ENCODE peak calls at places on chromosome 2, in eight cellular contexts. P, C, N, D, Y, Q, T and U are unnamed samples. For H3K9me2 and H3K9me3, the result is how much of the 10 kb centered on the place peaks cover.

GRCh38 chr2:17719562-17720371 is 33.8 kb downstream of the SMC6 start:
- DNase-seq in T (peak), C (peak), D (peak), Y (peak), N (no peak), Q (peak), P (peak), U (peak)

GRCh38 chr2:206361407-206362045 is 81.8 kb upstream of the ADAM23 start:
- DNase-seq in Q (no peak), Y (no peak), T (peak), C (peak), D (no peak), P (no peak), N (no peak), U (no peak)

GRCh38 chr2:226478121-226478809 is 321.4 kb downstream of the IRS1 start:
- DNase-seq in D (no peak), P (peak), N (peak), Y (no peak), C (peak), Q (no peak), T (peak), U (peak)

GRCh38 chr2:10457846-10458563 is 9.9 kb upstream of the ODC1 start:
- DNase-seq in T (peak), C (peak), Y (no peak), N (no peak), P (no peak), Q (no peak), D (no peak), U (no peak)

GRCh38 chr2:29462293-29462692 is 347.1 kb downstream of the CLIP4 start:
- DNase-seq in Y (no peak), D (no peak), N (no peak), C (peak), P (no peak), T (peak), Q (no peak), U (no peak)

GRCh38 chr2:15553951-15554350 is 7.2 kb downstream of the NBAS start:
- DNase-seq in P (no peak), T (no peak), C (no peak), N (no peak), Y (no peak), D (no peak), Q (no peak), U (no peak)

GRCh38 chr2:163775304-163775703 is 39.5 kb upstream of the FIGN start:
- DNase-seq in D (no peak), N (no peak), T (peak), Y (no peak), C (peak), Q (no peak), P (no peak), U (no peak)

GRCh38 chr2:220590476-220590875 is 963.0 kb downstream of the SLC4A3 start:
- DNase-seq in Q (no peak), N (peak), P (no peak), D (no peak), C (no peak), T (no peak), Y (no peak), U (no peak)

GRCh38 chr2:15472133-15472532 is 89.0 kb downstream of the NBAS start:
- DNase-seq in P (no peak), D (no peak), Y (no peak), Q (no peak), N (peak), T (peak), C (no peak), U (peak)

GRCh38 chr2:181038796-181039195 is 58.4 kb downstream of the UBE2E3 start:
- DNase-seq in Q (no peak), T (no peak), C (peak), P (no peak), D (no peak), N (no peak), Y (no peak), U (no peak)

GRCh38 chr2:109127556-109127955 is 1.4 kb upstream of the SH3RF3 start:
- DNase-seq in P (no peak), D (no peak), Q (no peak), Y (no peak), T (no peak), N (no peak), C (no peak), U (no peak)

GRCh38 chr2:26542194-26542455 is 64.2 kb upstream of the OTOF start:
- DNase-seq in D (no peak), C (no peak), Y (no peak), T (no peak), P (no peak), N (peak), Q (no peak), U (no peak)

GRCh38 chr2:68926782-68927181 is 25.9 kb downstream of the GKN2 start:
- DNase-seq in P (no peak), Q (no peak), Y (no peak), T (no peak), D (no peak), C (no peak), N (no peak), U (no peak)

GRCh38 chr2:126809357-126809756 is 89.3 kb upstream of the TEX51 start:
- DNase-seq in C (no peak), T (no peak), P (no peak), N (peak), Y (no peak), D (no peak), Q (no peak), U (no peak)

GRCh38 chr2:16006537-16007166 is 66.3 kb downstream of the MYCN start:
- DNase-seq in Y (no peak), C (no peak), Q (no peak), N (no peak), P (no peak), D (no peak), T (no peak), U (no peak)

GRCh38 chr2:14257801-14258507 is 374.6 kb upstream of the LRATD1 start:
- DNase-seq in Q (no peak), N (no peak), Y (no peak), C (no peak), T (no peak), P (no peak), D (no peak), U (no peak)

GRCh38 chr2:86414996-86415395 is 26.2 kb upstream of the KDM3A start:
- DNase-seq in Q (no peak), Y (no peak), N (no peak), D (no peak), P (no peak), T (no peak), C (no peak), U (no peak)

GRCh38 chr2:99836670-99837069 is 305.7 kb downstream of the AFF3 start:
- DNase-seq in C (peak), N (no peak), D (no peak), P (no peak), Y (no peak), T (no peak), Q (peak), U (no peak)

GRCh38 chr2:191003405-191004309 is 10.3 kb downstream of the STAT1 start:
- DNase-seq in Q (no peak), D (no peak), P (no peak), N (no peak), Y (no peak), T (no peak), C (no peak), U (no peak)

GRCh38 chr2:3253913-3254437 is 123.6 kb downstream of the EIPR1 start:
- DNase-seq in Q (no peak), T (no peak), N (no peak), Y (no peak), C (no peak), P (no peak), D (no peak), U (no peak)

GRCh38 chr2:65465857-65466256 is 33.5 kb upstream of the SPRED2 start:
- DNase-seq in P (no peak), T (no peak), N (no peak), D (no peak), Q (no peak), C (no peak), Y (no peak), U (no peak)

GRCh38 chr2:8247905-8248622 is 433.8 kb upstream of the ID2 start:
- DNase-seq in D (no peak), Q (no peak), T (no peak), N (no peak), C (peak), Y (peak), P (no peak), U (no peak)

GRCh38 chr2:27855476-27855875 is 34.7 kb downstream of the RBKS start:
- DNase-seq in D (no peak), Q (no peak), T (peak), Y (no peak), N (peak), P (no peak), C (peak), U (no peak)

GRCh38 chr2:138503087-138503442 is 1.5 kb downstream of the SPOPL start:
- DNase-seq in C (peak), Q (no peak), N (no peak), D (peak), T (peak), P (no peak), Y (peak), U (no peak)

GRCh38 chr2:176493221-176493825 is 224.1 kb downstream of the MTX2 start:
- DNase-seq in P (no peak), C (no peak), Y (peak), D (no peak), Q (no peak), N (no peak), T (no peak), U (no peak)

GRCh38 chr2:99974966-99975365 is 167.4 kb downstream of the AFF3 start:
- DNase-seq in Q (no peak), D (no peak), C (peak), P (no peak), N (no peak), Y (no peak), T (peak), U (no peak)

GRCh38 chr2:106269591-106270291 is 75.6 kb upstream of the UXS1 start:
- DNase-seq in P (no peak), C (peak), N (no peak), Q (peak), Y (no peak), T (peak), D (no peak), U (no peak)

GRCh38 chr2:150549381-150549780 is 61.9 kb upstream of the RND3 start:
- DNase-seq in Q (no peak), P (no peak), Y (no peak), T (peak), N (no peak), C (no peak), D (no peak), U (no peak)

GRCh38 chr2:218192902-218193425 is 24.0 kb upstream of the ARPC2 start:
- DNase-seq in D (no peak), N (no peak), T (no peak), P (no peak), Q (no peak), C (no peak), Y (no peak), U (no peak)

GRCh38 chr2:207692206-207693065 is 19.0 kb upstream of the CCNYL1 start:
- DNase-seq in N (no peak), D (peak), P (peak), Q (peak), C (peak), T (peak), Y (peak), U (peak)

GRCh38 chr2:96158554-96158940 is 13.3 kb upstream of the DUSP2 start:
- DNase-seq in Q (no peak), D (no peak), T (no peak), Y (no peak), C (no peak), N (no peak), P (no peak), U (no peak)

GRCh38 chr2:29206941-29207340 is 91.7 kb downstream of the CLIP4 start:
- DNase-seq in Q (no peak), T (no peak), P (no peak), D (no peak), Y (no peak), C (no peak), N (no peak), U (no peak)

GRCh38 chr2:61677306-61677705 is 139.2 kb upstream of the XPO1 start:
- DNase-seq in T (no peak), P (no peak), Q (no peak), C (no peak), N (no peak), D (no peak), Y (peak), U (no peak)

GRCh38 chr2:61675204-61675603 is 137.0 kb upstream of the XPO1 start:
- DNase-seq in T (no peak), P (no peak), Q (no peak), C (no peak), D (no peak), Y (no peak), N (no peak), U (no peak)

GRCh38 chr2:61677942-61678341 is 139.8 kb upstream of the XPO1 start:
- DNase-seq in D (no peak), Q (no peak), T (no peak), P (no peak), Y (no peak), N (no peak), C (no peak), U (no peak)

GRCh38 chr2:61679096-61679495 is 140.9 kb upstream of the XPO1 start:
- DNase-seq in T (no peak), N (no peak), P (no peak), C (no peak), Y (no peak), D (no peak), Q (no peak), U (no peak)
- H3K9me2 ChIP-seq in T (under half), N (under half), P (under half), C (under half), Y (under half), D (under half), Q (under half), U (under half)

GRCh38 chr2:97660775-97661417 is 2.9 kb downstream of the ACTR1B start:
- DNase-seq in C (no peak), P (no peak), N (peak), T (no peak), Y (no peak), D (no peak), Q (no peak), U (no peak)

GRCh38 chr2:97663626-97663961 is 250 bp downstream of the ACTR1B start:
- DNase-seq in N (no peak), C (no peak), T (no peak), Q (no peak), Y (no peak), D (no peak), P (no peak), U (no peak)

GRCh38 chr2:97661927-97662326 is 1.9 kb downstream of the ACTR1B start:
- DNase-seq in Y (no peak), P (no peak), N (peak), Q (no peak), C (no peak), T (no peak), D (no peak), U (no peak)

GRCh38 chr2:97662895-97663625 is 784 bp downstream of the ACTR1B start:
- DNase-seq in C (peak), N (peak), D (peak), Y (peak), T (peak), Q (peak), P (no peak), U (peak)

GRCh38 chr2:97662386-97662894 is 1.4 kb downstream of the ACTR1B start:
- DNase-seq in Q (no peak), P (no peak), N (peak), Y (peak), T (no peak), D (peak), C (no peak), U (no peak)
- H2AFZ ChIP-seq in Q (no peak), P (no peak), N (peak), Y (no peak), T (no peak), D (no peak), C (peak), U (no peak)

GRCh38 chr2:101717041-101717817 is 19.7 kb downstream of the MAP4K4 start:
- DNase-seq in D (peak), P (no peak), N (no peak), Y (peak), C (no peak), Q (no peak), T (no peak), U (no peak)

GRCh38 chr2:101718479-101718878 is 21.0 kb downstream of the MAP4K4 start:
- DNase-seq in C (no peak), P (no peak), Q (no peak), D (no peak), N (no peak), Y (no peak), T (no peak), U (no peak)

GRCh38 chr2:101720732-101721131 is 23.2 kb downstream of the MAP4K4 start:
- DNase-seq in Y (no peak), Q (no peak), C (peak), N (no peak), D (no peak), P (no peak), T (no peak), U (no peak)

GRCh38 chr2:101722878-101723277 is 25.4 kb downstream of the MAP4K4 start:
- DNase-seq in Y (no peak), D (no peak), P (no peak), T (no peak), C (no peak), Q (no peak), N (no peak), U (no peak)

GRCh38 chr2:101718993-101719571 is 21.6 kb downstream of the MAP4K4 start:
- DNase-seq in T (peak), N (no peak), Y (no peak), C (peak), Q (no peak), P (no peak), D (peak), U (no peak)
- H3K9me3 ChIP-seq in T (under half), N (under half), Y (under half), C (under half), Q (under half), P (under half), D (under half), U (under half)

DNA sequence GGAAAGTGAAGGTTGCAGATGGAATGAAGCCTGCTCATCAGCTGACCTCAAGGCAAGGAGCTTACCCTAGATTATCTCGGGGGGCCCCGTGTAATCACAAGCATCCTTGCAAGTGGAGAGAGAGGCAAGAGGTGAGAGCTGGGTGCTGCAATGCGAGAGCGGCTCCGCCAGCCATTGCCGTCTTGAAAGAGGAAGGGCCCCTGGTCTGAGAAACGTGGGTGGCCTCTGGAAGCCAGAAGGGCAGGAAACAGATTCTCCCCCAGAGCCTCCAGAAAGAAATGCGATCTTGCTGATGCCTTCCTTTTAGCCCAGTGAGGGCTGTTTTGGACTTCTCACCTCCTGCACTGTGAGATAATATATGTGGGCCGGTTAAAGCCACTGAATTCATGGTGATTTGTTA is 319.6 kb upstream of the HS6ST1 start:
- DNase-seq in N (no peak), Q (no peak), D (no peak), T (no peak), Y (no peak), C (no peak), P (no peak), U (no peak)
- H3K9me2 ChIP-seq in N (under half), Q (under half), D (under half), T (under half), Y (under half), C (under half), P (under half), U (under half)